ENCODE peak calls at places on chromosome 6, in five cellular contexts. D, T, G, R and K are unnamed samples.

GRCh38 chr6:27863962-27864905 is 48.0 kb downstream of the OR2B2 start:
- DNase-seq in D (no peak), T (no peak), G (peak), R (no peak), K (no peak)

GRCh38 chr6:26022737-26023136 is 60.1 kb downstream of the TRIM38 start:
- DNase-seq in D (no peak), T (no peak), G (no peak), R (no peak), K (no peak)

GRCh38 chr6:108562503-108562993 is 1.8 kb downstream of the FOXO3 start:
- DNase-seq in D (peak), T (no peak), G (peak), R (peak), K (no peak)

GRCh38 chr6:4672772-4673171 is 103.4 kb upstream of the CDYL start:
- DNase-seq in D (no peak), T (peak), G (peak), R (no peak), K (no peak)

GRCh38 chr6:31721351-31722020 is at the start of gene LY6G6C:
- DNase-seq in D (no peak), T (no peak), G (no peak), R (no peak), K (no peak)

GRCh38 chr6:106117579-106117978 is 31.4 kb downstream of the PRDM1 start:
- DNase-seq in D (peak), T (no peak), G (no peak), R (no peak), K (no peak)

GRCh38 chr6:146305098-146305497 is 238.5 kb upstream of the RAB32 start:
- DNase-seq in D (peak), T (no peak), G (no peak), R (no peak), K (no peak)

GRCh38 chr6:149032318-149032598 is 285.3 kb upstream of the TAB2 start:
- DNase-seq in D (no peak), T (no peak), G (no peak), R (no peak), K (no peak)

GRCh38 chr6:52929321-52930164 is 20.0 kb upstream of the GSTA3 start:
- DNase-seq in D (no peak), T (no peak), G (peak), R (peak), K (no peak)

GRCh38 chr6:3194535-3195376 is 32.7 kb downstream of the TUBB2B start:
- DNase-seq in D (no peak), T (no peak), G (peak), R (no peak), K (peak)

GRCh38 chr6:27839303-27840081 is 72.7 kb downstream of the OR2B2 start:
- DNase-seq in D (peak), T (no peak), G (peak), R (no peak), K (peak)